ENCODE peak calls at places on chromosome 20, in ten cellular contexts. M is heart left ventricle; G is psoas muscle; R is cardiac muscle cell; A is mammary epithelial cell; F is PC-3; W is IMR-90; D is Panc1; P is CD8-positive, alpha-beta T cell; Y is neural progenitor cell. C is an unnamed sample. For H3K4me1, the result is how much of the 10 kb centered on the place peaks cover.

GRCh38 chr20:63322146-63322922 is 29.3 kb downstream of the COL20A1 start:
- DNase-seq in M (peak), G (peak), R (no peak), A (no peak), F (no peak), W (no peak), D (no peak), P (no peak), Y (no peak), C (peak)

GRCh38 chr20:9609892-9610502 is 95.6 kb downstream of the LAMP5 start:
- DNase-seq in M (no peak), G (no peak), R (peak), A (peak), F (peak), W (peak), D (peak), P (peak), Y (peak), C (peak)

GRCh38 chr20:40536866-40537265 is 152.2 kb downstream of the MAFB start:
- DNase-seq in M (no peak), G (no peak), R (no peak), A (peak), F (no peak), W (no peak), D (no peak), P (no peak), Y (no peak), C (no peak)

GRCh38 chr20:12984863-12985262 is 23.9 kb upstream of the SPTLC3 start:
- DNase-seq in M (no peak), G (no peak), R (no peak), A (peak), F (peak), W (no peak), D (no peak), P (no peak), Y (no peak), C (no peak)

GRCh38 chr20:44597930-44598329 is 15.6 kb downstream of the PKIG start:
- DNase-seq in M (no peak), G (no peak), R (no peak), A (no peak), F (no peak), W (no peak), D (no peak), P (no peak), Y (no peak), C (no peak)

GRCh38 chr20:56636701-56637100 is 7.6 kb downstream of the TFAP2C start:
- DNase-seq in M (no peak), G (no peak), R (no peak), A (peak), F (peak), W (no peak), D (no peak), P (no peak), Y (no peak), C (no peak)

GRCh38 chr20:10972219-10972860 is 298.5 kb upstream of the JAG1 start:
- DNase-seq in M (no peak), G (no peak), R (no peak), A (no peak), F (no peak), W (no peak), D (no peak), P (no peak), Y (no peak), C (no peak)

GRCh38 chr20:44208770-44209169 is 1.8 kb downstream of the OSER1 start:
- DNase-seq in M (no peak), G (no peak), R (no peak), A (no peak), F (peak), W (peak), D (no peak), P (no peak), Y (no peak), C (no peak)

GRCh38 chr20:20683481-20683880 is 29.0 kb downstream of the RALGAPA2 start:
- DNase-seq in M (no peak), G (no peak), R (no peak), A (no peak), F (no peak), W (no peak), D (no peak), P (no peak), Y (no peak), C (no peak)

GRCh38 chr20:6886065-6886729 is 118.7 kb downstream of the BMP2 start:
- DNase-seq in M (no peak), G (no peak), R (peak), A (no peak), F (no peak), W (no peak), D (no peak), P (no peak), Y (peak), C (no peak)

GRCh38 chr20:15703171-15703911 is 869.9 kb downstream of the KIF16B start:
- DNase-seq in M (no peak), G (no peak), R (no peak), A (peak), F (peak), W (peak), D (peak), P (no peak), Y (no peak), C (no peak)

GRCh38 chr20:64095927-64096326 is 11.4 kb downstream of the NPBWR2 start:
- DNase-seq in M (no peak), G (no peak), R (no peak), A (no peak), F (no peak), W (no peak), D (no peak), P (no peak), Y (no peak), C (no peak)

GRCh38 chr20:33392016-33392415 is 9.3 kb downstream of the CDK5RAP1 start:
- DNase-seq in M (no peak), G (no peak), R (peak), A (no peak), F (no peak), W (peak), D (no peak), P (no peak), Y (no peak), C (no peak)

GRCh38 chr20:38536310-38536709 is 44.7 kb upstream of the ADIG start:
- DNase-seq in M (no peak), G (no peak), R (no peak), A (peak), F (peak), W (peak), D (no peak), P (no peak), Y (no peak), C (no peak)

GRCh38 chr20:42649716-42650115 is 540.0 kb downstream of the PTPRT start:
- DNase-seq in M (no peak), G (no peak), R (no peak), A (no peak), F (no peak), W (no peak), D (no peak), P (no peak), Y (no peak), C (no peak)

GRCh38 chr20:63519765-63520593 is 586 bp upstream of the PPDPF start:
- DNase-seq in M (peak), G (no peak), R (peak), A (peak), F (peak), W (peak), D (no peak), P (peak), Y (peak), C (peak)

GRCh38 chr20:53282217-53282955 is 310.2 kb downstream of the TSHZ2 start:
- DNase-seq in M (no peak), G (no peak), R (no peak), A (no peak), F (no peak), W (no peak), D (no peak), P (no peak), Y (peak), C (no peak)

GRCh38 chr20:42610070-42610469 is 579.6 kb downstream of the PTPRT start:
- DNase-seq in M (no peak), G (no peak), R (no peak), A (no peak), F (no peak), W (no peak), D (no peak), P (no peak), Y (no peak), C (no peak)

GRCh38 chr20:41436679-41437078 is 70.1 kb upstream of the EMILIN3 start:
- DNase-seq in M (no peak), G (no peak), R (no peak), A (peak), F (peak), W (peak), D (no peak), P (no peak), Y (no peak), C (no peak)

GRCh38 chr20:33554914-33555420 is 65.1 kb downstream of the CBFA2T2 start:
- DNase-seq in M (no peak), G (no peak), R (peak), A (peak), F (peak), W (peak), D (peak), P (no peak), Y (peak), C (peak)

GRCh38 chr20:2798814-2799213 is 1.6 kb downstream of the CPXM1 start:
- DNase-seq in M (no peak), G (no peak), R (no peak), A (no peak), F (no peak), W (peak), D (no peak), P (no peak), Y (peak), C (no peak)

GRCh38 chr20:15317546-15318242 is 980.3 kb upstream of the FLRT3 start:
- DNase-seq in M (no peak), G (no peak), R (no peak), A (no peak), F (no peak), W (no peak), D (no peak), P (no peak), Y (no peak), C (no peak)

GRCh38 chr20:22576273-22576672 is 8.1 kb downstream of the FOXA2 start:
- DNase-seq in M (no peak), G (no peak), R (no peak), A (no peak), F (no peak), W (no peak), D (no peak), P (no peak), Y (no peak), C (no peak)

GRCh38 chr20:22526512-22527012 is 57.8 kb downstream of the FOXA2 start:
- DNase-seq in M (no peak), G (no peak), R (no peak), A (no peak), F (no peak), W (no peak), D (no peak), P (no peak), Y (no peak), C (no peak)

GRCh38 chr20:59023616-59024015 is 4.4 kb downstream of the TUBB1 start:
- DNase-seq in M (no peak), G (no peak), R (no peak), A (no peak), F (no peak), W (no peak), D (no peak), P (no peak), Y (no peak), C (no peak)

GRCh38 chr20:50439539-50440453 is 70.4 kb upstream of the PTPN1 start:
- DNase-seq in M (no peak), G (no peak), R (no peak), A (no peak), F (no peak), W (no peak), D (no peak), P (no peak), Y (no peak), C (no peak)
- H3K4me1 ChIP-seq in M (under half), G (under half), R (under half), A (under half), F (under half), W (under half), D (under half), P (under half), Y (under half), C (under half)

DNA sequence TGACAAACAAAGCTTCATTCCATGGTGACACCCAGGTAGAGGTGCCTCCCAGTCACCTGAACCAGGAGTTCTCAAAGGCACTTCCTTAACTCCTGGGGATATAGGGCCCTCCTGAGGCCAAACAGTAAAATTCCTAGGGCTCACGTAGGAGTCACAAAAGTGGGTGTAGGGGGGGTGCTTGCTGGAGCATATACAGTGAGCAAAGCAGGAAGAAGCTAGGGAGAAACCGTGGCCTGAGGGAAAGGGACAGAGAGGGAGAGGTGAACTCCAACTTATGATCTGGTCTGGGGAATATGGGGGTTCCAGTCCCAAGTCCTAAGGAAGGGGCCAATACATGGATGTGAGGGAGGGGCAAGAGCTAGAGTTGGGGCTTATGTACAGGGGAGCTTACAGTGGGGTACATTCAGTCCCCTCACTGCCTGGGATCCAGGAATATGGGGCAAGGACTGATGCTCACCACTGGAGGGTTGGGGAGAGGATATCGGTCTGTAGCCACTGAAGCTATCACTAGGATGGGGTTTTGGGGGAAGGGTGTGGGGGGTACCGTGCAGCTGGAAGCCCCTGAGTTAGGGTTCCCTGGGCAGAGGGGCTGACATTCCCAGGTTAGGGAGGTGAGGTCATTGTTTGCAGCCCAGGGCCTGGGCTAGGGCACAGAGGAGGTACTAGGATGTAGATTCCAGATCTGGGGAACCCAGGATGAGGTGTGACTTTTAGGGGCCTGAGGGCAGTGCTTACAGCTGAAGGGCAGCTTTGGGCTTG is 950 bp downstream of the PEDS1 start:
- DNase-seq in M (no peak), G (no peak), R (no peak), A (peak), F (peak), W (no peak), D (no peak), P (no peak), Y (no peak), C (no peak)
- H3K27ac ChIP-seq in M (peak), G (peak), R (no peak), A (peak), F (peak), W (peak), D (peak), P (peak), Y (no peak), C (peak)

DNA sequence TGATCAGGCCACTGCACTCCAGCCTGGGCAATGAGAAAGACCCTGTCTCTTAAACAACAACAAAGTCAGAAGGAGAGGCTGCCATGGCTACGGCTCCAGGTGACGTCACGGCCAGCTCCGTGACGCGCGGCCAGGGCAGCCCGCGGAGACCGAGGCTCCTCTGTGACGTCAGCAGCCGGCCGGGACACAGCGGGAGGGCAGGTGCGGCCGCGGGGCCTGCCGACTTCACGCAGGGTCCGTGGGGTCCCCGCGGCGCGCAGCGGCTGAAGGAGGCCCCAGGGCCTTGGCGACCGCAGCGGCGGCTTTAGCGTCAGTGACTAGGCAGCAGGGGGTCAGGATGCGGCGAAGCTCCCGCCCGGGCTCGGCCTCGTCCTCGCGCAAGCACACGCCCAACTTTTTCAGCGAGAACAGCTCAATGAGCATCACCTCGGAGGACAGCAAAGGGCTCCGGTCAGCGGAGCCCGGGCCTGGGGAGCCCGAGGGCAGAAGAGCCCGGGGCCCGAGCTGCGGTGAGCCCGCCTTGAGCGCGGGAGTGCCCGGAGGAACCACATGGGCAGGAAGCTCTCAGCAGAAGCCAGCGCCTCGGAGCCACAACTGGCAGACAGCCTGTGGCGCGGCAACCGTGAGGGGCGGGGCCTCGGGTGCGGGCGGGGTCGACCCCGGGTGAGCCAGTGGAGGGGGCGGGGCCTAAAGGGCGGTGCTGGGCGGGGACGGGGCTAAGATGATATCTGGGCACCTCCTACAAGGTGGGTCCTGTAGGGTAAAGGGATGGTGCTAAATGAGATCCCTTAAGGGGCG is at the start of gene SPAG4:
- DNase-seq in M (peak), G (peak), R (peak), A (peak), F (peak), W (peak), D (peak), P (peak), Y (no peak), C (peak)
- TF ChIP-seq CTCF in M (no peak), G (no peak), R (no peak), A (no peak), F (no peak), W (no peak), D (no peak), P (no peak), Y (no peak), C (no peak)

DNA sequence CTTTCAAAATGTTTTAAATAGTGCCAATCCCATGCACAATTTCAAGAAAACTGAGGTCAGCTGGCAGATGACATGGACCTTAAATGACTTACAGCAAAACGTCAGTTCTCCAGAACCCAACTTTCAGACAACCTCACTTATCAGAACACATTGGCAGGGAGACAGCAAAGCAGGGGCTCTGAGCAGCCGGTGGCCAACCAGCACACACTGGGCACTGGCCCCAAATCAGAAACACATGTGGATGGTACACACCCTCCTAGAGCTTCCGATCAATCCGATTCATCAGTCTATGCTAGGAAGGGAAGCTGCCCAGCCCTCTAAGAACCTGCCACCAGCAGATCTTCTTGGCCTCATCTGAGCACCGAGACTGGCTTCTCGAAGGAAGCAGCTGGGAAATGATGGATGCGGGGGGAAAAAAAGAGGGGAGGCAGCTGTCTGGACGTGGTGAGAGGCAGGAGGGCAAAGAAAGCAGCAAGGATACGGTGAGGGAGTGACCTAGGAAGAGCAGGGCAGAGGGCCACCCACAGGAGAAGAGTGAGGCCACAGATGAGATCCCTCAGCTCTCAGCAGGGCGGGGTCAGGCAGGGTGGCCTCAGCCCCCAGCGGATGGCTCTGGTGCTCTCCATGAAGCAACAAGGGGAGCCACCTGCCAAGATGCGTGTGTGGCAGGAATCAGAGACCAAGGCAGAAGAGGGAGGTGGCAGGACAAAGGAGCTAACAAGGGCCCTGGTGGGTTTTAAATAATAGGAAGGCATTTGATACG is 32.9 kb downstream of the TAF4 start:
- DNase-seq in M (peak), G (no peak), R (no peak), A (no peak), F (no peak), W (no peak), D (no peak), P (no peak), Y (no peak), C (no peak)
- H3K4me1 ChIP-seq in M (under half), G (under half), R (under half), A (under half), F (under half), W (under half), D (under half), P (under half), Y (under half), C (under half)

DNA sequence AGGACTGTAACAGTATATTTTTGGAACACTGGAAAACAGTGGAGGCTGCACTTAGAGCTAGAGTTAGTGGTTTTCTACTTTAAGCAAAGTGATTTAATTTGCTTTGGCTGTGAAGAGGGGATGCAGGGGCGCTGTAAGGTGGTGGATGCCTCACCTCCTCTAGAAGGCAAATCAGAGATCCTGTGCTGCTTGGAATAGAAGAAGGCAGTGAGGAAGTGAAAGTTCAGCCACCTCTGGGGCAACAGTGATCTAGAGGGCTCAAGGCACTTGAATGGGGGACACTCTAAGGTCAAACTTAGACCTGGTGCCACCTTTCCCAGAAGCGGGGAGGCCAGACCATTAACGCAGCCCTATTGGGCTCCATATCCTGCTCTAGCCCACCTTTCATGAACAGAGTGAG is 19.0 kb upstream of the SNRPB2 start:
- DNase-seq in M (no peak), G (no peak), R (no peak), A (no peak), F (no peak), W (no peak), D (no peak), P (no peak), Y (no peak), C (no peak)
- H3K27ac ChIP-seq in M (no peak), G (no peak), R (no peak), A (no peak), F (no peak), W (no peak), D (no peak), P (no peak), Y (no peak), C (no peak)